ENCODE peak calls at places on chromosomes 7 and 10, in nine cellular contexts. N is lower lobe of right lung, I is IMR-90, L is fibroblast of villous mesenchyme, D is progenitor cell of endocrine pancreas, Y is endothelial cell, U is RWPE1, F is thoracic aorta, Z is stomach. P is an unnamed sample.

GRCh38 chr10:33249659-33250058 is 84.8 kb downstream of the NRP1 start:
- DNase-seq in N (no peak), I (no peak), L (no peak), D (no peak), Y (no peak), U (no peak), F (no peak), Z (no peak), P (no peak)

GRCh38 chr7:129436335-129436923 is 2.2 kb downstream of the STRIP2 start:
- DNase-seq in N (no peak), I (no peak), L (no peak), D (no peak), Y (no peak), U (no peak), F (no peak), Z (no peak), P (no peak)

GRCh38 chr7:150641854-150642253 is 9.7 kb upstream of the GIMAP6 start:
- DNase-seq in N (no peak), I (no peak), L (no peak), D (no peak), Y (no peak), U (no peak), F (no peak), Z (no peak), P (no peak)

GRCh38 chr10:98577168-98577567 is 130.4 kb upstream of the HPS1 start:
- DNase-seq in N (no peak), I (no peak), L (peak), D (no peak), Y (no peak), U (no peak), F (no peak), Z (no peak), P (no peak)

GRCh38 chr10:58266826-58267712 is 625 bp downstream of the IPMK start:
- DNase-seq in N (peak), I (peak), L (peak), D (peak), Y (peak), U (peak), F (peak), Z (peak), P (no peak)

GRCh38 chr10:132758867-132759266 is 27.1 kb downstream of the NKX6-2 start:
- DNase-seq in N (no peak), I (no peak), L (no peak), D (no peak), Y (no peak), U (no peak), F (no peak), Z (peak), P (no peak)

GRCh38 chr10:33067481-33067880 is 109.5 kb upstream of the ITGB1 start:
- DNase-seq in N (no peak), I (peak), L (no peak), D (no peak), Y (no peak), U (no peak), F (no peak), Z (no peak), P (no peak)

GRCh38 chr7:112422842-112423496 is 27.3 kb upstream of the IFRD1 start:
- DNase-seq in N (peak), I (peak), L (peak), D (no peak), Y (peak), U (peak), F (peak), Z (peak), P (no peak)

GRCh38 chr10:30529373-30529998 is 95.5 kb downstream of the MAP3K8 start:
- DNase-seq in N (peak), I (no peak), L (no peak), D (no peak), Y (no peak), U (no peak), F (peak), Z (peak), P (no peak)

GRCh38 chr7:143104759-143105158 is 27.1 kb upstream of the PIP start:
- DNase-seq in N (no peak), I (no peak), L (no peak), D (no peak), Y (no peak), U (no peak), F (no peak), Z (no peak), P (no peak)

GRCh38 chr10:44253769-44254462 is 131.0 kb downstream of the CXCL12 start:
- DNase-seq in N (peak), I (peak), L (peak), D (no peak), Y (no peak), U (no peak), F (peak), Z (no peak), P (no peak)

DNA sequence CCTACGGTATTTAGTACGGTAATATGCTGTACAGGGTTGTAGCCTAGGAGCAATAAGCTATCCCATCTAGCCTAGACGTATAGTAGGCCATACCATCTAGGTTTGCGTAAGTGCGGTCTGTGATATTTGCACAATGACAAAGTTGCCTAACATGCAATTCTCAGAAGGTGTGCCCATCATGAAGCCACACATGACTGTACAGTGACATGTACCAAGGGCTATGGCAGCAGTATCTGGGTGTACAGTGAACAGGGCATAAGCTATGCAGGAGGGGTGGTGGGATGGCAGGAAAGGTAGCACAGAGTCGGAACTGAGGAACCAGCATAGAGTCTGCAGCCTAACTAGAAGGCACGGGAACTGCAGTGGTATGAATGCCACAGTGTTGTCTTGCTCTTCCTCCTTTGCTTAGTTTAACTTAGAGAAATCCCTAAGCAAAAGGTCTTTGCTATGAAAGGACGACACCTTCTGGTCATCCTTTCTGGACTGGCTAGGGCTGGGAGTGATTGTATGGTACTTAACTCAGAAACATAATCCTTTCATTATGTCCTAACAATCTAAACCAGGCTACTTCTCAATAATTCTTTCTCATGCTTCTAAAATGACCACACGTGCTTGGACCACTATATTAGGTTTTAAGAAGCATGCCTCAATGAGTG is 93.5 kb downstream of the DYNC1I1 start:
- DNase-seq in N (no peak), I (peak), L (peak), D (no peak), Y (no peak), U (no peak), F (no peak), Z (no peak), P (no peak)
- TF ChIP-seq CTCF in N (no peak), I (peak), L (peak), D (peak), Y (no peak), U (no peak), F (no peak), Z (no peak), P (peak)

DNA sequence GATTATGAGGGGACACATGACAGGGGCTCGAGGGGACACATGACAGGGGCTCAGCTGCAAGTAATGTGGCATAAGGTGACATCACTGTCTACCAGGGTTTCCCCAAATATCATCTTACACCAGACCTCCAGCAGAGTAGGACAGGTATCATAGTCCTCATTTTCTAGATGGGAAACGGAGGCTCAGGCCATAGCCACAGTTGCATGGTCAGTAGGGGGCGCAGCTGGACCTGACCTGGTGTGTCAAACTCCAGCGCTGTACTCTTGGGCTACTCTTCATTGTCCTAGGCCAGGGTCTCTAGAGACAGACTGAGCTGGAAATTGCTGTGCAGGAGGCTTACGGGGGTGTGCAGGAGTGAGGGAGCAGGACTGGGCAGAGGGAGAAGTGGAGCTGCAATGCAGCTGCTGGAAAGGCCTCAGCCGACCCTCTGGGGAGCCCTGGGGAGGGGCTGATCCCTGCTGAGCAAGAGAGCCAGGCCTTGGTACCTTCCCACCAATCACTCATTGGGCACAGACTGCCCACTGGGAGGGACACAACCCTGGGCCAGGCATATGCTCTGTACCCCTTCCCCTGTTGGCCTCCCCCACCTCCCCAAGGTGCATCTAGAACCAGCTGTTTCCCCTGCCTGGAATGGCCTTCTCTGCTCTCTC is 89.9 kb downstream of the CDH23 start:
- DNase-seq in N (peak), I (peak), L (peak), D (peak), Y (peak), U (no peak), F (no peak), Z (peak), P (no peak)
- TF ChIP-seq CTCF in N (peak), I (peak), L (peak), D (peak), Y (peak), U (peak), F (no peak), Z (no peak), P (peak)

DNA sequence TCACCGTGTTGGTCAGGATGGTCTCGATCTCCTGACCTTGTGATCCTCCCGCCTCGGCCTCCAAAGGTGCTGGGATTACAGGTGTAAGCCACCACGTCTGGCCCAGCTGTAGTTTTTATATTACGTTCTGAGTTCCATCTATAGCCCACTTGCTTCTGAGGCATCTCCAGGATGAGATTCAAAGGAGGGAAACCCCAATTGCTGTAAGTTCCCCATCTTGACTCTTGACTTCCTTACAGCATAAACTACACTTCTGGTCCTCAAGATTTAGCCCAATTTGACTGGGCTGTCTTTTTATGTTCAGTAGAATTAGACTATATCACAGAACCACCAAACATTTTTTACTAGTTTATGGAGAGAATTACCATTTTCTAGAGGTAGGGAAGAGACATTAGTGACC is 44.3 kb downstream of the CCM2 start:
- DNase-seq in N (no peak), I (no peak), L (no peak), D (no peak), Y (no peak), U (no peak), F (no peak), Z (no peak), P (no peak)
- TF ChIP-seq CTCF in N (no peak), I (no peak), L (no peak), D (no peak), Y (no peak), U (no peak), F (no peak), Z (no peak), P (no peak)

GRCh38 chr7:3909128-3909527 is 608.1 kb downstream of the SDK1 start:
- DNase-seq in N (no peak), I (no peak), L (no peak), D (no peak), Y (no peak), U (no peak), F (no peak), Z (no peak), P (no peak)

GRCh38 chr7:3911685-3912084 is 610.6 kb downstream of the SDK1 start:
- DNase-seq in N (no peak), I (peak), L (no peak), D (no peak), Y (no peak), U (peak), F (no peak), Z (no peak), P (no peak)

GRCh38 chr7:3914385-3914784 is 613.3 kb downstream of the SDK1 start:
- DNase-seq in N (no peak), I (no peak), L (no peak), D (no peak), Y (no peak), U (no peak), F (no peak), Z (no peak), P (no peak)

GRCh38 chr7:3912291-3912690 is 611.2 kb downstream of the SDK1 start:
- DNase-seq in N (no peak), I (no peak), L (no peak), D (no peak), Y (no peak), U (no peak), F (no peak), Z (no peak), P (no peak)

GRCh38 chr7:3910041-3910440 is 609.0 kb downstream of the SDK1 start:
- DNase-seq in N (no peak), I (no peak), L (no peak), D (no peak), Y (no peak), U (no peak), F (no peak), Z (no peak), P (no peak)
- TF ChIP-seq CTCF in N (no peak), I (no peak), L (no peak), D (no peak), Y (no peak), U (no peak), F (no peak), Z (no peak), P (no peak)

DNA sequence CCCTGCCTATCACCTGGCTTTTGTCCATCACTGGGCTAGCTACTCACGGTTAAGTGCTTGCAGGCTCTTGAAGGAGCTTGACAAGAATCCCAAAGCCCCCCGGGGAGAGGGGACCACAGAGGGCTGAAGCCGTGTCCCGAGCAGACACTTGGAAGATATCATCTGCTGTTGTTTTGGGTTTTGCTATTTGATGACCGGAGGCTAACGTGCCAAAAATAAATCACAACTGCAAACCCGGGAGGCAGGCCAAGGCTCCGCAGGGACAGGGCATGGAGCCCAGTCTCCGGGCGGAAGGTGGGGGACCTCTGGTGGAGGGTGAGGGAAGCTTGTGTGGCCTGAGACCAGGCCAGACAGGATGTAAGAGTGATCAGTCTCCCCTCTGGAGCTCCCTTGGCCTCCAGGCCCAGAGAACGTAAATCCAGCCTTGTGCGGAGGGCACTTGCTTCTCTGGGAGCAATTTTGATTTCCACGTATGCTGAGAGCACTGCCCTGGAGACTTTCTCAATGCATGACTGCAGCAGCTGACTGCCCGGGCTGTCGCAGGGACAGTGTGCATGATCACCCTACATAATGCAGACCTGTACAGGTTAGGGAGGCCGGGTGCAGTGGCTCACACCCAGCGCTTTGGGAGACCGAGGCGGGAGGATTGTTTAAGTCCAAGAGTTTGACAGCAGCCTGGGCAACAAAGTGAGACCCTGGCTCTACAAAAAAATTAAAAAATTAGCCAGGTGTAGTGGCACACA is at the start of gene PHKG1:
- DNase-seq in N (peak), I (peak), L (peak), D (no peak), Y (no peak), U (peak), F (peak), Z (peak), P (no peak)
- TF ChIP-seq CTCF in N (peak), I (peak), L (peak), D (peak), Y (no peak), U (peak), F (peak), Z (peak), P (peak)